ENCODE peak calls at places on chromosomes 13 and 19, in nine cellular contexts. D is K562; N is mesendoderm; Y is thoracic aorta; H is body of pancreas; Z is testis; F is SJSA1; O is ovary; J is CD8-positive, alpha-beta T cell. M is an unnamed sample.
A peak's percentile ranks its signal among the peaks of the same experiment; 100 is the strongest.

GRCh38 chr13:41668130-41668757 is 210.9 kb downstream of the RGCC start:
- DNase-seq in D (peak; percentile 32), N (peak; percentile 94), Y (no peak), H (peak; percentile 67), Z (peak; percentile 64), F (peak; percentile 71), O (peak; percentile 64), J (peak; percentile 20), M (peak; percentile 30)

GRCh38 chr19:7926727-7927604 is 1.0 kb upstream of the CTXN1 start:
- DNase-seq in D (no peak), N (no peak), Y (no peak), H (no peak), Z (no peak), F (no peak), O (peak; percentile 50), J (no peak), M (no peak)

GRCh38 chr13:111183959-111184684 is 69.0 kb downstream of the ARHGEF7 start:
- DNase-seq in D (no peak), N (no peak), Y (no peak), H (no peak), Z (no peak), F (no peak), O (no peak), J (peak; percentile 41), M (no peak)

GRCh38 chr19:55641376-55642152 is 762 bp downstream of the ZNF580 start:
- DNase-seq in D (no peak), N (peak; percentile 48), Y (no peak), H (no peak), Z (no peak), F (no peak), O (peak; percentile 51), J (peak; percentile 30), M (peak; percentile 73)

GRCh38 chr13:104024416-104025170 is 958.4 kb upstream of the SLC10A2 start:
- DNase-seq in D (no peak), N (no peak), Y (no peak), H (no peak), Z (no peak), F (peak; percentile 97), O (no peak), J (no peak), M (no peak)

GRCh38 chr13:76775031-76775740 is 111.0 kb downstream of the KCTD12 start:
- DNase-seq in D (no peak), N (no peak), Y (no peak), H (no peak), Z (no peak), F (no peak), O (no peak), J (no peak), M (no peak)

GRCh38 chr19:35468637-35469036 is 20.6 kb downstream of the FFAR2 start:
- DNase-seq in D (peak; percentile 45), N (peak; percentile 81), Y (no peak), H (peak; percentile 75), Z (peak; percentile 69), F (no peak), O (peak; percentile 44), J (peak; percentile 64), M (peak; percentile 79)

GRCh38 chr13:40161008-40161694 is 505.3 kb downstream of the FOXO1 start:
- DNase-seq in D (no peak), N (no peak), Y (no peak), H (no peak), Z (no peak), F (peak; percentile 33), O (no peak), J (no peak), M (no peak)

GRCh38 chr13:44107357-44108121 is 227.8 kb downstream of the LACC1 start:
- DNase-seq in D (no peak), N (no peak), Y (no peak), H (no peak), Z (no peak), F (no peak), O (no peak), J (no peak), M (no peak)

GRCh38 chr13:32585625-32586021 is 629 bp upstream of the PDS5B start:
- DNase-seq in D (no peak), N (peak; percentile 71), Y (no peak), H (peak; percentile 17), Z (no peak), F (no peak), O (peak; percentile 21), J (peak; percentile 5), M (peak; percentile 26)

GRCh38 chr13:25214371-25215252 is 42.5 kb upstream of the AMER2 start:
- DNase-seq in D (no peak), N (peak; percentile 53), Y (no peak), H (no peak), Z (peak; percentile 16), F (peak; percentile 27), O (no peak), J (no peak), M (no peak)

GRCh38 chr19:42150940-42151339 is 18.7 kb upstream of the POU2F2 start:
- DNase-seq in D (no peak), N (no peak), Y (no peak), H (no peak), Z (no peak), F (no peak), O (no peak), J (no peak), M (peak; percentile 83)

GRCh38 chr19:44750713-44751112 is 2.2 kb downstream of the BCL3 start:
- DNase-seq in D (no peak), N (no peak), Y (no peak), H (no peak), Z (no peak), F (no peak), O (no peak), J (no peak), M (no peak)
- H3K4me3 ChIP-seq in D (no peak overlapping the region), N (no peak overlapping the region), Y (peak overlapping the region; percentile 91), H (no peak overlapping the region), Z (no peak overlapping the region), F (no peak overlapping the region), O (no peak overlapping the region), J (no peak overlapping the region), M (no peak overlapping the region)

DNA sequence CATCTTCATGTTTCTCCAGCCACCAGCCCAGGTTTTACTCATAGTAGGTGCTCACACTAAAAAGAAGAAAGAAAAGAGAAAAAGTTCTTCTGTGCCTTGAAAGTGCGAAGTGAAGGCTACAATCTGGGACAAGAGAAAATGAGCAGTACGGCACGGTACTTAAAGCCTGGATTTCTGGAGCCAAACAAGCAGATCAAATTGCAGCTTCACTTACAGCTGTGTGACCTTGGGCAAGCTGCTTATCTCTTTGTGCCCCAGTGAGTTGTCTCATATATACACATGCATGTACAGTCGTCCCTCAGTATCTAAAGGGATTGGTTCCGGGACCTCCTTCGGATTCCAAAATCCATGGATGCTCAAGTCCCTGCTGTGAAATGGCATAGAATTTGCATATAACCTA is 41.8 kb downstream of the GSX1 start:
- DNase-seq in D (no peak), N (no peak), Y (no peak), H (no peak), Z (no peak), F (no peak), O (no peak), J (no peak), M (no peak)
- H3K27me3 ChIP-seq in D (peaks cover 5% of the 10 kb centered on the region), N (no peaks in the 10 kb centered on the region), Y (no peaks in the 10 kb centered on the region), H (no peaks in the 10 kb centered on the region), Z (no peaks in the 10 kb centered on the region), F (peaks cover 11% of the 10 kb centered on the region), O (no peaks in the 10 kb centered on the region), J (no peaks in the 10 kb centered on the region), M (peaks cover 35% of the 10 kb centered on the region)

DNA sequence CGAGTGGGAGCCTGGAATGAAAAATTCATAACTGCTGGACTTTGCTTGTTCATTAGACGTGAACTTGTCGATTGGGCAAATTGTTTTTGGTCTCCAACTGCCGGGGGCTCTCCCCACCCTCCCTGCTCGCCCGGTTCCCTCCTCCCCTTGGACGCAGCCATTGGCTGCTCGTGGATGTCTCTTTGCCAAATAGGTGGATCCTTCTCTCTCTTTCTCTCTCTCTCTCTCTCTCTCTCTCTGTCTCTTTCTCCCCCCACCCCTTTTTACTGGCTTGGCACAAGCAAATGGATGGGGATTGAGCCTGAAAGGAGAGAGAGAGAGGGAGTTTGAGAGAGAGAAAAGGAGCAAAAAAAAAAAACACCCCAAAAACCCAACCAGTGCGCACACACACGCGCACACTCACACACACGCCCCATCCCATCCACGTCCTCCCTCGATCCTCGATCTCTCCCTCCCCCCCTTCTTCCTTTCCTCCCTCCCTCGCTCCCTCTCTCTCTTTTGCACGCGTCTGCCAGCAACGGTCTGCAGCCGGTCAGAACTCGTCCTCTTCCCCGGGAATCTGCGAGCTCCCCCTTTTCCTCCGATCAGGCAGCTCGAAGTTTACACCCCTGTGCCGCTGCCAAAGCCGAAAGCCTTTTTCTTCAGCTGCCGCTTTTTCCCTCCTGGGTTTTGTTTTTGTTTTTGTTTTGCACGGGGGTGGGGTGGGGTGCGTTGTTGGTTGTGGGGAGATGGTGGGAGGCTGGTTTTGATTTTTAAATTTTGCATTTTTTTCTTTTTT is 27.8 kb downstream of the NFIX start:
- DNase-seq in D (peak; percentile 73), N (peak; percentile 50), Y (no peak), H (peak; percentile 73), Z (peak; percentile 80), F (peak; percentile 97), O (peak; percentile 94), J (no peak), M (peak; percentile 83)
- H3K4me3 ChIP-seq in D (peak overlapping the region; percentile 41), N (no peak overlapping the region), Y (peak overlapping the region; percentile 75), H (no peak overlapping the region), Z (peak overlapping the region; percentile 40), F (peak overlapping the region; percentile 42), O (peak overlapping the region; percentile 32), J (peak overlapping the region; percentile 31), M (peak overlapping the region; percentile 18)

GRCh38 chr19:54424660-54425381 is 9.6 kb downstream of the TTYH1 start:
- DNase-seq in D (peak; percentile 3), N (no peak), Y (no peak), H (no peak), Z (no peak), F (no peak), O (no peak), J (no peak), M (no peak)

GRCh38 chr19:54427586-54427985 is 12.3 kb downstream of the TTYH1 start:
- DNase-seq in D (no peak), N (no peak), Y (no peak), H (no peak), Z (no peak), F (no peak), O (no peak), J (no peak), M (no peak)

GRCh38 chr19:54428323-54429175 is 13.3 kb downstream of the TTYH1 start:
- DNase-seq in D (no peak), N (no peak), Y (no peak), H (no peak), Z (no peak), F (no peak), O (no peak), J (no peak), M (no peak)

GRCh38 chr19:54425382-54425723 is 10.1 kb downstream of the TTYH1 start:
- DNase-seq in D (no peak), N (no peak), Y (no peak), H (no peak), Z (no peak), F (no peak), O (no peak), J (no peak), M (no peak)

DNA sequence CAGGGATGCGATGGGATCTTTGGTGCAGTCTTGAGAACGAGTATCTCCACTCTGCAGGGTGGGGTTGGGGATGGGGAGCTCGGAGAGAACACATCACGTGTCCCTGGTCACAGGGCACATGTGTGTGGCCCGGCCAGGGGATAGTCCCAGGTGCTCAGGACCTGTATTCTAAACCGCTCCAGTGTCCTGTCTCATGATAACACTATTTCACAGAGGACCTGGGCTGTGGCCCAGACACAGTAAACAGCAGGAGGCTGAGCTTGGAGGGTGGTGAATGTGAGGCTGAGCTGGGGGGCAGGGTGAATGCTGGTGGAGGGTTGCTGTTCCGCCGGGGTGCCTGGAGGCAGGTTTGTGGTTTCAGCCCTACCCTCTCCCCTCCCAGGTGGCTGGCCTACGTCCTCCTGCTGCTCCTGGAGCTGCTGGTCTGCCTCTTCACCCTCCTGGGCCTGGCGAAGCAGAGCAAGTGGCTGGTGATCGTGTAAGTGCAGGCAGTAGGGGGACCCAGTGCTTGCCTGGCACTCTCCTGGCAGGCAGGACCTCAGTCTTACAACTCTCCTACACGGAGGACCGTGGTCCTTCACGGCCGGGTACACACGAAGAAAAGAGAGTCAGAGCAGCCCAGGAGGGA is 11.1 kb downstream of the TTYH1 start:
- DNase-seq in D (peak; percentile 7), N (no peak), Y (no peak), H (no peak), Z (no peak), F (no peak), O (no peak), J (no peak), M (peak; percentile 42)
- H3K27me3 ChIP-seq in D (peaks cover 63% of the 10 kb centered on the region), N (no peaks in the 10 kb centered on the region), Y (peaks cover 5% of the 10 kb centered on the region), H (no peaks in the 10 kb centered on the region), Z (no peaks in the 10 kb centered on the region), F (peaks cover 50% of the 10 kb centered on the region), O (no peaks in the 10 kb centered on the region), J (no peaks in the 10 kb centered on the region), M (no peaks in the 10 kb centered on the region)